ENCODE peak calls at places on chromosomes 1 and 21, in nine cellular contexts. N, Y, U, Q, M, S, K, R and A are unnamed samples.

GRCh38 chr1:14791611-14792010 is 193.1 kb downstream of the KAZN start:
- DNase-seq in N (no peak), Y (no peak), U (no peak), Q (no peak), M (no peak), S (no peak), K (no peak), R (no peak), A (no peak)

GRCh38 chr1:969260-969855 is 3.1 kb downstream of the PLEKHN1 start:
- DNase-seq in N (no peak), Y (no peak), U (no peak), Q (no peak), M (no peak), S (no peak), K (no peak), R (no peak), A (no peak)

GRCh38 chr1:6179564-6180175 is 451 bp downstream of the CHD5 start:
- DNase-seq in N (no peak), Y (no peak), U (no peak), Q (no peak), M (no peak), S (no peak), K (no peak), R (no peak), A (no peak)

GRCh38 chr1:39297534-39297933 is 93.0 kb downstream of the MACF1 start:
- DNase-seq in N (no peak), Y (no peak), U (no peak), Q (no peak), M (no peak), S (no peak), K (no peak), R (no peak), A (no peak)

GRCh38 chr1:167617100-167617949 is 12.7 kb upstream of the RCSD1 start:
- DNase-seq in N (peak), Y (no peak), U (peak), Q (peak), M (no peak), S (no peak), K (no peak), R (peak), A (no peak)

GRCh38 chr1:20290624-20291597 is at the start of gene VWA5B1:
- DNase-seq in N (no peak), Y (no peak), U (no peak), Q (no peak), M (no peak), S (no peak), K (no peak), R (no peak), A (no peak)

GRCh38 chr1:8682573-8682972 is 134.9 kb downstream of the RERE start:
- DNase-seq in N (no peak), Y (no peak), U (no peak), Q (no peak), M (no peak), S (no peak), K (no peak), R (no peak), A (no peak)

GRCh38 chr1:167880570-167880969 is 33.4 kb downstream of the ADCY10 start:
- DNase-seq in N (no peak), Y (no peak), U (no peak), Q (no peak), M (no peak), S (no peak), K (no peak), R (no peak), A (no peak)

GRCh38 chr1:198232407-198232806 is 75.6 kb downstream of the NEK7 start:
- DNase-seq in N (no peak), Y (no peak), U (no peak), Q (no peak), M (no peak), S (no peak), K (no peak), R (no peak), A (no peak)

GRCh38 chr1:80966266-80966665 is 834.5 kb upstream of the ADGRL2 start:
- DNase-seq in N (no peak), Y (no peak), U (no peak), Q (no peak), M (no peak), S (no peak), K (no peak), R (no peak), A (no peak)

GRCh38 chr1:203287109-203287893 is 18.0 kb upstream of the BTG2 start:
- DNase-seq in N (peak), Y (peak), U (peak), Q (peak), M (peak), S (peak), K (peak), R (no peak), A (peak)

GRCh38 chr21:35651166-35651565 is 409.2 kb downstream of the SETD4 start:
- DNase-seq in N (no peak), Y (no peak), U (no peak), Q (no peak), M (no peak), S (no peak), K (no peak), R (no peak), A (no peak)